ENCODE peak calls at places on chromosomes 11 and 22, in eight cellular contexts. G is HFFc6, L is fibroblast of mammary gland, B is GM06990, J is cardiac fibroblast, V is RWPE1, U is NB4, F is HCT116. Q is an unnamed sample.

GRCh38 chr22:40834628-40835027 is 15.5 kb upstream of the SLC25A17 start:
- DNase-seq in V (no peak), L (no peak), J (no peak), G (no peak), U (no peak), B (no peak), F (no peak), Q (no peak)

GRCh38 chr11:67371549-67372231 is 1.7 kb downstream of the CLCF1 start:
- DNase-seq in G (peak), B (peak), L (peak), F (no peak), U (peak), J (peak), V (no peak), Q (no peak)

GRCh38 chr22:23883658-23884057 is 10.5 kb upstream of the MIF start:
- DNase-seq in G (no peak), F (no peak), J (no peak), L (no peak), B (no peak), V (no peak), U (no peak), Q (no peak)

GRCh38 chr11:68043029-68043348 is 4.2 kb downstream of the TCIRG1 start:
- DNase-seq in B (no peak), U (no peak), F (no peak), J (no peak), G (no peak), V (no peak), L (no peak), Q (no peak)

GRCh38 chr22:39384750-39385480 is 14.7 kb upstream of the TAB1 start:
- DNase-seq in L (no peak), G (no peak), V (no peak), B (no peak), J (peak), U (peak), F (no peak), Q (no peak)

GRCh38 chr22:26489447-26490036 is 5.9 kb downstream of the SRRD start:
- DNase-seq in L (no peak), U (no peak), F (no peak), B (no peak), G (no peak), V (no peak), J (no peak), Q (no peak)

GRCh38 chr11:844693-845644 is 2.3 kb downstream of the TSPAN4 start:
- DNase-seq in U (peak), F (no peak), V (peak), L (peak), J (peak), G (peak), B (no peak), Q (peak)

GRCh38 chr11:112451250-112451649 is 190.6 kb upstream of the PLET1 start:
- DNase-seq in L (no peak), G (no peak), J (no peak), V (no peak), F (no peak), U (no peak), B (no peak), Q (no peak)

GRCh38 chr11:7672960-7673723 is at the start of gene CYB5R2:
- DNase-seq in V (peak), L (peak), B (peak), F (peak), J (peak), G (peak), U (no peak), Q (peak)

GRCh38 chr11:131977854-131978253 is 607.4 kb downstream of the NTM start:
- DNase-seq in V (peak), J (peak), L (peak), B (no peak), F (no peak), U (no peak), G (peak), Q (peak)

GRCh38 chr11:64290352-64290751 is 750 bp upstream of the KCNK4 start:
- DNase-seq in G (no peak), F (no peak), L (no peak), B (no peak), V (no peak), U (no peak), J (no peak), Q (no peak)

GRCh38 chr22:18023509-18024275 is 669 bp downstream of the MICAL3 start:
- DNase-seq in L (peak), V (peak), F (peak), G (peak), U (no peak), J (peak), B (peak), Q (peak)

GRCh38 chr11:43825217-43825816 is 55.3 kb upstream of the ALKBH3 start:
- DNase-seq in U (peak), B (no peak), F (peak), V (peak), L (peak), G (peak), J (peak), Q (no peak)

GRCh38 chr11:102272047-102272824 is 45.0 kb upstream of the BIRC3 start:
- DNase-seq in J (no peak), U (no peak), F (no peak), V (no peak), G (no peak), B (no peak), L (no peak), Q (no peak)

GRCh38 chr11:61718613-61719302 is 33.7 kb upstream of the MYRF start:
- DNase-seq in G (peak), U (peak), F (no peak), L (peak), B (no peak), V (no peak), J (peak), Q (peak)

GRCh38 chr22:40178417-40179409 is 988 bp downstream of the TNRC6B start:
- DNase-seq in G (peak), F (no peak), L (peak), U (peak), V (no peak), B (peak), J (peak), Q (peak)

GRCh38 chr22:21796231-21796630 is 60.6 kb upstream of the YPEL1 start:
- DNase-seq in L (no peak), V (no peak), U (no peak), F (no peak), J (no peak), G (no peak), B (no peak), Q (no peak)

GRCh38 chr11:77525455-77526091 is 51.7 kb upstream of the PAK1 start:
- DNase-seq in V (no peak), U (peak), J (peak), G (no peak), B (no peak), L (peak), F (no peak), Q (no peak)

GRCh38 chr11:24848857-24849256 is 352.0 kb downstream of the LUZP2 start:
- DNase-seq in F (no peak), J (no peak), B (no peak), G (no peak), V (no peak), U (no peak), L (no peak), Q (no peak)

GRCh38 chr22:37560682-37561208 is 465 bp downstream of the CDC42EP1 start:
- DNase-seq in V (no peak), L (no peak), B (no peak), G (peak), J (peak), U (no peak), F (no peak), Q (peak)

GRCh38 chr22:19447388-19448075 is at the start of gene C22orf39:
- DNase-seq in G (peak), U (peak), F (peak), B (peak), V (peak), J (peak), L (peak), Q (peak)

GRCh38 chr11:118608268-118609214 is 1.1 kb downstream of the PHLDB1 start:
- DNase-seq in L (peak), U (peak), G (peak), V (peak), F (no peak), B (peak), J (peak), Q (peak)

GRCh38 chr11:14589421-14589820 is 54.2 kb upstream of the PDE3B start:
- DNase-seq in F (no peak), L (no peak), G (no peak), B (no peak), J (no peak), V (no peak), U (no peak), Q (no peak)

GRCh38 chr11:126149759-126150236 is 61.7 kb downstream of the RPUSD4 start:
- DNase-seq in G (no peak), B (no peak), L (no peak), J (no peak), F (no peak), V (no peak), U (peak), Q (no peak)

GRCh38 chr22:17980638-17981051 is 43.7 kb downstream of the MICAL3 start:
- DNase-seq in V (no peak), L (peak), J (peak), U (peak), B (peak), G (no peak), F (no peak), Q (peak)

GRCh38 chr11:83007909-83008580 is 63.7 kb downstream of the RAB30 start:
- DNase-seq in L (no peak), V (no peak), G (no peak), B (no peak), J (no peak), U (no peak), F (no peak), Q (no peak)

GRCh38 chr22:39317084-39317755 is 2.2 kb downstream of the RPL3 start:
- DNase-seq in L (no peak), U (peak), V (no peak), B (no peak), J (peak), F (no peak), G (no peak), Q (peak)

GRCh38 chr22:35739642-35740041 is 22.0 kb downstream of the APOL5 start:
- DNase-seq in U (no peak), V (no peak), J (peak), L (peak), B (no peak), G (no peak), F (no peak), Q (no peak)

GRCh38 chr11:131871061-131871460 is 500.6 kb downstream of the NTM start:
- DNase-seq in G (no peak), B (no peak), F (no peak), V (no peak), U (no peak), L (no peak), J (no peak), Q (no peak)

GRCh38 chr22:23106906-23107367 is 34.9 kb downstream of the RSPH14 start:
- DNase-seq in V (no peak), F (no peak), G (no peak), L (no peak), J (no peak), U (no peak), B (no peak), Q (no peak)

GRCh38 chr22:47209077-47209514 is 446.6 kb downstream of the TBC1D22A start:
- DNase-seq in G (no peak), U (no peak), J (no peak), L (no peak), F (no peak), V (no peak), B (no peak), Q (no peak)

GRCh38 chr11:35484435-35484834 is 41.0 kb downstream of the PAMR1 start:
- DNase-seq in G (peak), U (no peak), B (no peak), F (no peak), V (peak), J (peak), L (peak), Q (peak)

GRCh38 chr22:22121445-22121844 is 123.1 kb upstream of the VPREB1 start:
- DNase-seq in L (no peak), F (no peak), B (no peak), U (no peak), J (no peak), G (no peak), V (no peak), Q (no peak)

GRCh38 chr11:8234425-8234821 is 29.3 kb downstream of the LMO1 start:
- DNase-seq in U (no peak), J (no peak), V (no peak), B (no peak), L (no peak), F (peak), G (no peak), Q (no peak)

GRCh38 chr22:44032126-44032730 is 8.1 kb downstream of the PARVB start:
- DNase-seq in U (no peak), V (no peak), G (no peak), J (no peak), F (no peak), L (peak), B (no peak), Q (peak)

GRCh38 chr22:40976866-40977700 is 25.9 kb downstream of the RBX1 start:
- DNase-seq in L (no peak), J (no peak), V (no peak), B (no peak), U (no peak), G (no peak), F (no peak), Q (no peak)

GRCh38 chr11:65503606-65503922 is 4.7 kb downstream of the MALAT1 start:
- DNase-seq in V (no peak), G (peak), L (no peak), J (peak), F (no peak), U (peak), B (no peak), Q (peak)

GRCh38 chr22:39301926-39302325 is 17.5 kb downstream of the RPL3 start:
- DNase-seq in B (no peak), J (no peak), G (no peak), F (no peak), V (no peak), U (no peak), L (no peak), Q (no peak)

GRCh38 chr22:36384766-36385400 is 2.9 kb downstream of the MYH9 start:
- DNase-seq in U (peak), J (peak), L (no peak), B (no peak), V (no peak), F (no peak), G (no peak), Q (no peak)

GRCh38 chr11:19460718-19461405 is 220.1 kb upstream of the E2F8 start:
- DNase-seq in F (no peak), B (no peak), G (no peak), U (no peak), L (peak), V (no peak), J (peak), Q (no peak)
- TF ChIP-seq CTCF in F (no peak), B (no peak), G (no peak), U (no peak), L (no peak), V (no peak), J (no peak), Q (no peak)

GRCh38 chr11:127791844-127792243 is 791.3 kb upstream of the KIRREL3 start:
- DNase-seq in G (no peak), L (no peak), J (no peak), V (no peak), U (no peak), B (no peak), F (no peak), Q (no peak)

DNA sequence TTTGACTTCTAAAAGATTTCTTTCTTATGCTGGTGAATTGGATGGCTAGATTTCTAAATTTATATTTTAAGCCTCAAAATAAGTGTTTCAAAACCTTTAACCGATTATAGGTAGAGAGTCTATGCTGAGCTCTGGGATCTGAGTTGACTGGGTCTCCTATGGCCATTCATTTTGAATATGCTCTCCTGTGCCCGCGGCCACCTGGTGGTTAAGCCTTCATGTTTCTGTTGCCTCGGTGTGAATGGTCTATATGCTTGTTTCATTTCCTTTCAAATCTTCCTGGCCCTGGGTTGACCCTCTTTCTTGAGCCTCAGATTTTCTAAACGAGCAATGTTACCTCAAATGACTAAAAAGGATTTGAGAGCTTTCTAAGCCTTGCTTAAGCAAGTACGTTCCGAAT is 789.3 kb upstream of the KIRREL3 start:
- DNase-seq in L (no peak), G (no peak), F (no peak), J (peak), V (peak), B (no peak), U (peak), Q (no peak)
- TF ChIP-seq CTCF in L (no peak), G (peak), F (no peak), J (peak), V (no peak), B (peak), U (peak), Q (no peak)

GRCh38 chr11:44840526-44840925 is 110.2 kb downstream of the TP53I11 start:
- DNase-seq in V (no peak), G (no peak), B (no peak), L (no peak), J (no peak), U (no peak), F (no peak), Q (no peak)
- TF ChIP-seq CTCF in V (no peak), G (no peak), B (no peak), L (no peak), J (no peak), U (no peak), F (no peak), Q (no peak)

GRCh38 chr11:70063121-70063520 is 15.0 kb upstream of the ANO1 start:
- DNase-seq in U (no peak), J (no peak), G (no peak), B (no peak), F (no peak), L (no peak), V (no peak), Q (no peak)
- TF ChIP-seq CTCF in U (no peak), J (no peak), G (no peak), B (no peak), F (no peak), L (no peak), V (no peak), Q (no peak)

DNA sequence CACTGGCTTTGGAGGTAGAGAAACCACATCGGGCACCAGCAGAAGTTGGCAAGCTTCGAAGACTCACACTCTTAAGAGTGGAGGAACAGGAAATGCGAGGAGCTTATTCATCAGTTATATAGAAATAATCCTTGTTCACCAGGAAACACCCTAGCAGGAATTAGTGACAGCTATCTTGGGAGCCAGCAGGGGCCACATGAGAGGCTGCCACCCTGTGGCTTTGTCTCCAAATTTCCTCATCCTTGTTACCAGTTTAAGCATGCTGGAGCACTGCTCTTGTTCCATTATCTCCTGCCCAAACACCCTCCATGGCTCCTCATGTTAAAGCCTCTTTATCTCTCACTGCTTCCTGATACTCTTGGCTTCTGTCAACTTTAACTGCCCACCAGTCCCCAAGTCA is 131.0 kb downstream of the PLEKHA7 start:
- DNase-seq in F (peak), G (no peak), J (peak), L (no peak), U (peak), V (peak), B (no peak), Q (no peak)
- TF ChIP-seq CTCF in F (peak), G (no peak), J (no peak), L (no peak), U (no peak), V (no peak), B (no peak), Q (no peak)

GRCh38 chr22:46087336-46087690 is 63.0 kb upstream of the PPARA start:
- DNase-seq in B (no peak), J (peak), V (no peak), F (no peak), L (no peak), G (no peak), U (no peak), Q (no peak)
- TF ChIP-seq CTCF in B (no peak), J (no peak), V (no peak), F (no peak), L (no peak), G (no peak), U (no peak), Q (no peak)

GRCh38 chr22:48577014-48577690 is 1250.5 kb downstream of the BRD1 start:
- DNase-seq in J (no peak), U (peak), V (no peak), F (no peak), B (no peak), L (no peak), G (no peak), Q (no peak)
- TF ChIP-seq CTCF in J (no peak), U (no peak), V (no peak), F (no peak), B (no peak), L (no peak), G (no peak), Q (no peak)

GRCh38 chr11:76197941-76198640 is 8.2 kb downstream of the WNT11 start:
- DNase-seq in U (no peak), G (no peak), B (no peak), J (no peak), F (no peak), L (no peak), V (no peak), Q (no peak)

GRCh38 chr11:76194872-76195668 is 11.2 kb downstream of the WNT11 start:
- DNase-seq in F (no peak), L (no peak), J (peak), B (no peak), G (peak), U (no peak), V (no peak), Q (peak)

GRCh38 chr11:76196849-76197248 is 9.5 kb downstream of the WNT11 start:
- DNase-seq in L (no peak), U (no peak), G (no peak), V (no peak), J (no peak), B (no peak), F (no peak), Q (no peak)

GRCh38 chr11:76200006-76200940 is 6.0 kb downstream of the WNT11 start:
- DNase-seq in F (no peak), B (no peak), G (no peak), J (no peak), V (no peak), U (no peak), L (no peak), Q (peak)

GRCh38 chr11:76197332-76197731 is 9.0 kb downstream of the WNT11 start:
- DNase-seq in U (no peak), G (no peak), L (no peak), F (no peak), V (no peak), J (no peak), B (no peak), Q (no peak)
- TF ChIP-seq CTCF in U (no peak), G (no peak), L (no peak), F (no peak), V (no peak), J (no peak), B (no peak), Q (no peak)

GRCh38 chr11:110335358-110335757 is 38.9 kb upstream of the RDX start:
- DNase-seq in V (no peak), J (no peak), L (no peak), F (no peak), U (no peak), G (no peak), B (no peak), Q (no peak)

GRCh38 chr11:110338684-110339083 is 42.3 kb upstream of the RDX start:
- DNase-seq in G (no peak), L (no peak), V (no peak), B (no peak), U (no peak), J (no peak), F (no peak), Q (no peak)

GRCh38 chr11:110337570-110338193 is 41.3 kb upstream of the RDX start:
- DNase-seq in J (peak), L (peak), G (no peak), F (peak), V (peak), B (no peak), U (no peak), Q (no peak)

GRCh38 chr11:110339456-110339855 is 43.0 kb upstream of the RDX start:
- DNase-seq in F (no peak), U (no peak), J (no peak), G (no peak), V (no peak), L (no peak), B (no peak), Q (no peak)

GRCh38 chr11:110336054-110336453 is 39.6 kb upstream of the RDX start:
- DNase-seq in L (no peak), B (no peak), F (no peak), G (no peak), U (no peak), J (no peak), V (no peak), Q (no peak)
- TF ChIP-seq CTCF in L (no peak), B (no peak), F (no peak), G (no peak), U (no peak), J (no peak), V (no peak), Q (no peak)

Q was measured in foreskin fibroblast.